ENCODE peak calls at places on chromosomes 6 and 20, in four cellular contexts. R is neural crest cell, C is D721Med, W is T-helper 22 cell. J is an unnamed sample.

GRCh38 chr6:72631480-72631879 is 9.6 kb downstream of the KCNQ5 start:
- DNase-seq in R (no peak), C (no peak), W (no peak), J (no peak)

GRCh38 chr6:151478670-151479069 is 15.1 kb upstream of the CCDC170 start:
- DNase-seq in R (no peak), C (no peak), W (no peak), J (no peak)

GRCh38 chr20:15146948-15147347 is 809.5 kb upstream of the FLRT3 start:
- DNase-seq in R (no peak), C (no peak), W (no peak), J (no peak)

GRCh38 chr6:170285482-170285881 is 5.4 kb downstream of the DLL1 start:
- DNase-seq in R (no peak), C (no peak), W (no peak), J (no peak)

GRCh38 chr20:680638-681037 is 5.0 kb upstream of the SCRT2 start:
- DNase-seq in R (no peak), C (no peak), W (no peak), J (no peak)

GRCh38 chr6:70502484-70502883 is 64.2 kb upstream of the SDHAF4 start:
- DNase-seq in R (no peak), C (no peak), W (no peak), J (no peak)

GRCh38 chr6:11396860-11397259 is 140.7 kb upstream of the TMEM170B start:
- DNase-seq in R (no peak), C (no peak), W (no peak), J (no peak)

GRCh38 chr6:68976260-68976659 is 341.2 kb downstream of the ADGRB3 start:
- DNase-seq in R (no peak), C (no peak), W (no peak), J (no peak)

GRCh38 chr6:149020319-149020718 is 273.5 kb downstream of the UST start:
- DNase-seq in R (no peak), C (no peak), W (no peak), J (no peak)

GRCh38 chr6:18507018-18507415 is 119.9 kb downstream of the RNF144B start:
- DNase-seq in R (no peak), C (no peak), W (no peak), J (no peak)

GRCh38 chr6:16391451-16391912 is 153.1 kb downstream of the GMPR start:
- DNase-seq in R (no peak), C (no peak), W (no peak), J (no peak)

GRCh38 chr6:146543211-146543939 is at the start of gene RAB32:
- DNase-seq in R (peak; percentile 68), C (no peak), W (no peak), J (no peak)

GRCh38 chr6:31114970-31115849 is 610 bp downstream of the PSORS1C1 start:
- DNase-seq in R (no peak), C (no peak), W (no peak), J (no peak)

GRCh38 chr20:32064667-32065066 is 12.6 kb downstream of the HCK start:
- DNase-seq in R (no peak), C (no peak), W (no peak), J (no peak)

GRCh38 chr6:119442776-119443184 is 93.2 kb upstream of the MAN1A1 start:
- DNase-seq in R (no peak), C (no peak), W (no peak), J (no peak)

GRCh38 chr6:45584127-45584526 is 206.4 kb upstream of the SUPT3H start:
- DNase-seq in R (no peak), C (no peak), W (no peak), J (no peak)

GRCh38 chr6:15770347-15771143 is 107.7 kb upstream of the DTNBP1 start:
- DNase-seq in R (no peak), C (no peak), W (no peak), J (no peak)

GRCh38 chr6:148479498-148479897 is 136.9 kb downstream of the SASH1 start:
- DNase-seq in R (no peak), C (no peak), W (no peak), J (no peak)

GRCh38 chr6:13038315-13039261 is 289.7 kb downstream of the TBC1D7 start:
- DNase-seq in R (no peak), C (no peak), W (no peak), J (no peak)

GRCh38 chr20:58308290-58308679 is 1.2 kb upstream of the RAB22A start:
- DNase-seq in R (no peak), C (no peak), W (no peak), J (no peak)

GRCh38 chr20:3275064-3275935 is 36.3 kb upstream of the SLC4A11 start:
- DNase-seq in R (no peak), C (no peak), W (no peak), J (no peak)

J was measured in effector memory CD4-positive, alpha-beta T cell.